ENCODE peak calls at places on chromosomes 12 and 14, in seven cellular contexts. One of them, this sample, is unnamed.

GRCh38 chr12:48750769-48751356 is 34.4 kb upstream of the CCNT1 start:
- DNase-seq in GM04503: no peak
- DNase-seq in substantia nigra: no peak
- DNase-seq in NT2/D1: no peak
- DNase-seq in prostate gland: no peak
- DNase-seq in lower leg skin: no peak
- DNase-seq in GM12892: no peak
- DNase-seq in this sample: no peak

GRCh38 chr14:65168840-65169239 is 66.5 kb upstream of the MAX start:
- DNase-seq in GM04503: no peak
- DNase-seq in substantia nigra: no peak
- DNase-seq in NT2/D1: no peak
- DNase-seq in prostate gland: no peak
- DNase-seq in lower leg skin: no peak
- DNase-seq in GM12892: no peak
- DNase-seq in this sample: no peak

GRCh38 chr12:55862286-55862685 is 19.6 kb upstream of the MMP19 start:
- DNase-seq in GM04503: no peak
- DNase-seq in substantia nigra: no peak
- DNase-seq in NT2/D1: no peak
- DNase-seq in prostate gland: no peak
- DNase-seq in lower leg skin: no peak
- DNase-seq in GM12892: no peak
- DNase-seq in this sample: no peak

GRCh38 chr12:31659087-31659942 is at the start of gene ETFBKMT:
- DNase-seq in GM04503: peak
- DNase-seq in substantia nigra: peak
- DNase-seq in NT2/D1: peak
- DNase-seq in prostate gland: peak
- DNase-seq in lower leg skin: peak
- DNase-seq in GM12892: peak
- DNase-seq in this sample: peak

GRCh38 chr12:49503674-49504180 is 35.1 kb upstream of the KCNH3 start:
- DNase-seq in GM04503: no peak
- DNase-seq in substantia nigra: no peak
- DNase-seq in NT2/D1: no peak
- DNase-seq in prostate gland: peak
- DNase-seq in lower leg skin: no peak
- DNase-seq in GM12892: no peak
- DNase-seq in this sample: peak

GRCh38 chr12:49683604-49684309 is 23.4 kb downstream of the FMNL3 start:
- DNase-seq in GM04503: no peak
- DNase-seq in substantia nigra: no peak
- DNase-seq in NT2/D1: no peak
- DNase-seq in prostate gland: no peak
- DNase-seq in lower leg skin: no peak
- DNase-seq in GM12892: no peak
- DNase-seq in this sample: no peak

GRCh38 chr12:46843811-46844210 is 18.0 kb upstream of the SLC38A4 start:
- DNase-seq in GM04503: peak
- DNase-seq in substantia nigra: no peak
- DNase-seq in NT2/D1: no peak
- DNase-seq in prostate gland: no peak
- DNase-seq in lower leg skin: no peak
- DNase-seq in GM12892: no peak
- DNase-seq in this sample: no peak

GRCh38 chr12:12209043-12209442 is 57.8 kb downstream of the LRP6 start:
- DNase-seq in GM04503: no peak
- DNase-seq in substantia nigra: no peak
- DNase-seq in NT2/D1: no peak
- DNase-seq in prostate gland: no peak
- DNase-seq in lower leg skin: no peak
- DNase-seq in GM12892: no peak
- DNase-seq in this sample: no peak

GRCh38 chr14:35533357-35534129 is 421 bp upstream of the INSM2 start:
- DNase-seq in GM04503: no peak
- DNase-seq in substantia nigra: no peak
- DNase-seq in NT2/D1: peak
- DNase-seq in prostate gland: peak
- DNase-seq in lower leg skin: peak
- DNase-seq in GM12892: peak
- DNase-seq in this sample: peak

GRCh38 chr12:51322452-51322851 is 1.5 kb downstream of the BIN2 start:
- DNase-seq in GM04503: no peak
- DNase-seq in substantia nigra: no peak
- DNase-seq in NT2/D1: no peak
- DNase-seq in prostate gland: no peak
- DNase-seq in lower leg skin: no peak
- DNase-seq in GM12892: no peak
- DNase-seq in this sample: no peak

GRCh38 chr14:102496331-102496691 is 13.3 kb downstream of the ANKRD9 start:
- DNase-seq in GM04503: no peak
- DNase-seq in substantia nigra: no peak
- DNase-seq in NT2/D1: no peak
- DNase-seq in prostate gland: no peak
- DNase-seq in lower leg skin: no peak
- DNase-seq in GM12892: no peak
- DNase-seq in this sample: no peak

GRCh38 chr14:71403673-71404072 is 496.4 kb downstream of the PCNX1 start:
- DNase-seq in GM04503: no peak
- DNase-seq in substantia nigra: no peak
- DNase-seq in NT2/D1: no peak
- DNase-seq in prostate gland: no peak
- DNase-seq in lower leg skin: no peak
- DNase-seq in GM12892: no peak
- DNase-seq in this sample: no peak

GRCh38 chr12:91395628-91396027 is 213.0 kb upstream of the DCN start:
- DNase-seq in GM04503: no peak
- DNase-seq in substantia nigra: no peak
- DNase-seq in NT2/D1: no peak
- DNase-seq in prostate gland: no peak
- DNase-seq in lower leg skin: no peak
- DNase-seq in GM12892: no peak
- DNase-seq in this sample: no peak

GRCh38 chr12:46153267-46153872 is 115.5 kb downstream of the SLC38A1 start:
- DNase-seq in GM04503: no peak
- DNase-seq in substantia nigra: no peak
- DNase-seq in NT2/D1: no peak
- DNase-seq in prostate gland: no peak
- DNase-seq in lower leg skin: no peak
- DNase-seq in GM12892: no peak
- DNase-seq in this sample: no peak

GRCh38 chr14:95649230-95649629 is 37.0 kb upstream of the TCL1B start:
- DNase-seq in GM04503: no peak
- DNase-seq in substantia nigra: no peak
- DNase-seq in NT2/D1: no peak
- DNase-seq in prostate gland: peak
- DNase-seq in lower leg skin: no peak
- DNase-seq in GM12892: no peak
- DNase-seq in this sample: no peak

GRCh38 chr14:104881369-104881979 is 16.4 kb downstream of the CEP170B start:
- DNase-seq in GM04503: no peak
- DNase-seq in substantia nigra: no peak
- DNase-seq in NT2/D1: no peak
- DNase-seq in prostate gland: no peak
- DNase-seq in lower leg skin: no peak
- DNase-seq in GM12892: no peak
- DNase-seq in this sample: no peak

GRCh38 chr14:51448831-51449665 is 202.7 kb upstream of the FRMD6 start:
- DNase-seq in GM04503: peak
- DNase-seq in substantia nigra: no peak
- DNase-seq in NT2/D1: no peak
- DNase-seq in prostate gland: no peak
- DNase-seq in lower leg skin: no peak
- DNase-seq in GM12892: no peak
- DNase-seq in this sample: no peak

GRCh38 chr12:10252201-10252600 is 39.5 kb downstream of the GABARAPL1 start:
- DNase-seq in GM04503: no peak
- DNase-seq in substantia nigra: no peak
- DNase-seq in NT2/D1: no peak
- DNase-seq in prostate gland: no peak
- DNase-seq in lower leg skin: no peak
- DNase-seq in GM12892: no peak
- DNase-seq in this sample: no peak

GRCh38 chr14:20551606-20552005 is 9.2 kb downstream of the RNASE9 start:
- DNase-seq in GM04503: no peak
- DNase-seq in substantia nigra: no peak
- DNase-seq in NT2/D1: no peak
- DNase-seq in prostate gland: no peak
- DNase-seq in lower leg skin: no peak
- DNase-seq in GM12892: no peak
- DNase-seq in this sample: no peak

GRCh38 chr12:108802666-108803036 is 54.7 kb downstream of the SSH1 start:
- DNase-seq in GM04503: no peak
- DNase-seq in substantia nigra: no peak
- DNase-seq in NT2/D1: no peak
- DNase-seq in prostate gland: no peak
- DNase-seq in lower leg skin: no peak
- DNase-seq in GM12892: no peak
- DNase-seq in this sample: no peak

GRCh38 chr12:47079894-47080724 is at the start of gene AMIGO2:
- DNase-seq in GM04503: peak
- DNase-seq in substantia nigra: no peak
- DNase-seq in NT2/D1: no peak
- DNase-seq in prostate gland: peak
- DNase-seq in lower leg skin: no peak
- DNase-seq in GM12892: no peak
- DNase-seq in this sample: peak

GRCh38 chr12:3672113-3672509 is 80.8 kb downstream of the CRACR2A start:
- DNase-seq in GM04503: no peak
- DNase-seq in substantia nigra: no peak
- DNase-seq in NT2/D1: no peak
- DNase-seq in prostate gland: no peak
- DNase-seq in lower leg skin: no peak
- DNase-seq in GM12892: no peak
- DNase-seq in this sample: no peak

GRCh38 chr12:114397978-114398881 is 7.7 kb downstream of the TBX5 start:
- DNase-seq in GM04503: no peak
- DNase-seq in substantia nigra: no peak
- DNase-seq in NT2/D1: no peak
- DNase-seq in prostate gland: no peak
- DNase-seq in lower leg skin: no peak
- DNase-seq in GM12892: no peak
- DNase-seq in this sample: no peak

GRCh38 chr12:112855375-112855774 is 51.4 kb upstream of the OAS1 start:
- DNase-seq in GM04503: no peak
- DNase-seq in substantia nigra: no peak
- DNase-seq in NT2/D1: peak
- DNase-seq in prostate gland: no peak
- DNase-seq in lower leg skin: no peak
- DNase-seq in GM12892: no peak
- DNase-seq in this sample: peak

GRCh38 chr12:92070054-92070863 is 75.4 kb downstream of the BTG1 start:
- DNase-seq in GM04503: no peak
- DNase-seq in substantia nigra: no peak
- DNase-seq in NT2/D1: no peak
- DNase-seq in prostate gland: no peak
- DNase-seq in lower leg skin: no peak
- DNase-seq in GM12892: no peak
- DNase-seq in this sample: no peak

This sample was measured in 8988T.